ENCODE peak calls at places on chromosomes 2 and 18, in five cellular contexts. One of them, this sample, is unnamed.

GRCh38 chr18:57834616-57835015 is 31.5 kb upstream of the ATP8B1 start:
- DNase-seq in retinal pigment epithelial cell: no peak
- DNase-seq in bronchial epithelial cell: no peak
- DNase-seq in astrocyte of the cerebellum: no peak
- DNase-seq in lower lobe of right lung: no peak
- DNase-seq in this sample: peak; percentile 31

GRCh38 chr2:96533292-96534073 is 3.1 kb upstream of the ARID5A start:
- DNase-seq in astrocyte of the cerebellum: no peak
- DNase-seq in bronchial epithelial cell: peak; percentile 49
- DNase-seq in lower lobe of right lung: peak; percentile 83
- DNase-seq in retinal pigment epithelial cell: no peak
- DNase-seq in this sample: peak; percentile 52

GRCh38 chr2:196591004-196591403 is 48.5 kb upstream of the CCDC150 start:
- DNase-seq in lower lobe of right lung: no peak
- DNase-seq in retinal pigment epithelial cell: no peak
- DNase-seq in astrocyte of the cerebellum: no peak
- DNase-seq in bronchial epithelial cell: no peak
- DNase-seq in this sample: no peak

GRCh38 chr18:46199515-46200147 is 95.4 kb downstream of the HAUS1 start:
- DNase-seq in astrocyte of the cerebellum: peak; percentile 18
- DNase-seq in retinal pigment epithelial cell: peak; percentile 19
- DNase-seq in bronchial epithelial cell: peak; percentile 81
- DNase-seq in lower lobe of right lung: no peak
- DNase-seq in this sample: peak; percentile 13

GRCh38 chr2:235444101-235444597 is 49.7 kb upstream of the AGAP1 start:
- DNase-seq in bronchial epithelial cell: peak; percentile 18
- DNase-seq in retinal pigment epithelial cell: no peak
- DNase-seq in lower lobe of right lung: no peak
- DNase-seq in astrocyte of the cerebellum: no peak
- DNase-seq in this sample: no peak

GRCh38 chr2:68438455-68439303 is 28.4 kb downstream of the FBXO48 start:
- DNase-seq in lower lobe of right lung: no peak
- DNase-seq in retinal pigment epithelial cell: no peak
- DNase-seq in bronchial epithelial cell: no peak
- DNase-seq in astrocyte of the cerebellum: no peak
- DNase-seq in this sample: no peak

GRCh38 chr2:25314514-25315315 is 27.0 kb downstream of the DNMT3A start:
- DNase-seq in bronchial epithelial cell: no peak
- DNase-seq in lower lobe of right lung: peak; percentile 74
- DNase-seq in retinal pigment epithelial cell: no peak
- DNase-seq in astrocyte of the cerebellum: no peak
- DNase-seq in this sample: no peak

GRCh38 chr18:77054288-77054605 is 78.3 kb downstream of the MBP start:
- DNase-seq in retinal pigment epithelial cell: no peak
- DNase-seq in astrocyte of the cerebellum: no peak
- DNase-seq in lower lobe of right lung: no peak
- DNase-seq in bronchial epithelial cell: no peak
- DNase-seq in this sample: no peak

GRCh38 chr2:190748966-190749365 is 100.1 kb downstream of the NAB1 start:
- DNase-seq in retinal pigment epithelial cell: no peak
- DNase-seq in lower lobe of right lung: no peak
- DNase-seq in astrocyte of the cerebellum: no peak
- DNase-seq in bronchial epithelial cell: no peak
- DNase-seq in this sample: no peak

GRCh38 chr2:4516362-4516761 is 813.0 kb downstream of the DCDC2C start:
- DNase-seq in bronchial epithelial cell: no peak
- DNase-seq in retinal pigment epithelial cell: no peak
- DNase-seq in lower lobe of right lung: no peak
- DNase-seq in astrocyte of the cerebellum: no peak
- DNase-seq in this sample: no peak

GRCh38 chr2:160450486-160450885 is 43.1 kb downstream of the RBMS1 start:
- DNase-seq in lower lobe of right lung: no peak
- DNase-seq in retinal pigment epithelial cell: no peak
- DNase-seq in bronchial epithelial cell: no peak
- DNase-seq in astrocyte of the cerebellum: no peak
- DNase-seq in this sample: no peak

GRCh38 chr2:232328038-232328435 is 50.5 kb upstream of the ALPP start:
- DNase-seq in bronchial epithelial cell: no peak
- DNase-seq in astrocyte of the cerebellum: no peak
- DNase-seq in lower lobe of right lung: peak; percentile 6
- DNase-seq in retinal pigment epithelial cell: no peak
- DNase-seq in this sample: no peak

GRCh38 chr18:23056315-23056714 is 79.0 kb upstream of the CABLES1 start:
- DNase-seq in bronchial epithelial cell: no peak
- DNase-seq in astrocyte of the cerebellum: no peak
- DNase-seq in retinal pigment epithelial cell: no peak
- DNase-seq in lower lobe of right lung: no peak
- DNase-seq in this sample: no peak

GRCh38 chr18:23054553-23054952 is 80.7 kb upstream of the CABLES1 start:
- DNase-seq in retinal pigment epithelial cell: no peak
- DNase-seq in astrocyte of the cerebellum: no peak
- DNase-seq in lower lobe of right lung: no peak
- DNase-seq in bronchial epithelial cell: no peak
- DNase-seq in this sample: no peak

GRCh38 chr18:23049698-23050373 is 85.4 kb upstream of the CABLES1 start:
- DNase-seq in astrocyte of the cerebellum: no peak
- DNase-seq in lower lobe of right lung: no peak
- DNase-seq in bronchial epithelial cell: no peak
- DNase-seq in retinal pigment epithelial cell: no peak
- DNase-seq in this sample: no peak

GRCh38 chr18:23057096-23057495 is 78.2 kb upstream of the CABLES1 start:
- DNase-seq in astrocyte of the cerebellum: no peak
- DNase-seq in retinal pigment epithelial cell: no peak
- DNase-seq in bronchial epithelial cell: no peak
- DNase-seq in lower lobe of right lung: no peak
- DNase-seq in this sample: no peak

GRCh38 chr18:23053756-23054457 is 81.4 kb upstream of the CABLES1 start:
- DNase-seq in retinal pigment epithelial cell: peak; percentile 81
- DNase-seq in bronchial epithelial cell: no peak
- DNase-seq in lower lobe of right lung: no peak
- DNase-seq in astrocyte of the cerebellum: peak; percentile 80
- DNase-seq in this sample: no peak
- H3K4me3 ChIP-seq in retinal pigment epithelial cell: no peak overlapping the region
- H3K4me3 ChIP-seq in bronchial epithelial cell: no peak overlapping the region
- H3K4me3 ChIP-seq in lower lobe of right lung: no peak overlapping the region
- H3K4me3 ChIP-seq in astrocyte of the cerebellum: no peak overlapping the region
- H3K4me3 ChIP-seq in this sample: no peak overlapping the region

DNA sequence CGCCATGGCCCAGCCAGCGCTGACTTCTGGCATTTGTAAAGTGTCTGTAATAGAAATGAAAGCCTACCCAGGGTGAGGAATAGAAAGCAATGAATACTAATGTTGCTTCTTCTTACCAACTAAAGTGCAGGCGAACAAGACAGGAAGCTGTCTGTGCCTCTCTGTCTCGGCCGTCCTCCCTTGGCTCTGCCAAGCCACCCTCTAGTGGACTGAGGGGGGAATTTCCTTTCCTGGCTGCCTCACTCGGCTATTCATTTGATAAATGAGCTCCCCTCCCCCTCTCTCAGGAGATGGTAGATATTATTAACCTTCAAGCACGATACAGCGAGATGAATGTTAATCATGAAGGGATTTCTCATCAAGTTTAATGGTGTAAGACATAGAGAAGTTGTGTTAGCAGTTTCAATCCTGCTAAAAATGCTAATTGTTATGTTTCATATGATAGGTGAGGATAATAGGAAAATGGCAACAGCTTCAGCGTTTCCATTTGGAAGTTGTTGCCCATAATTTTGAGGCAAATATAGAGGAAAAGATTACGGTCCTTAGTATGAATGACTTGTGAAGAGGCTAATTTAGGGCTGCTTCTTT is 384.7 kb downstream of the MTX2 start:
- DNase-seq in lower lobe of right lung: no peak
- DNase-seq in astrocyte of the cerebellum: peak; percentile 26
- DNase-seq in bronchial epithelial cell: peak; percentile 68
- DNase-seq in retinal pigment epithelial cell: no peak
- DNase-seq in this sample: peak; percentile 27
- H3K4me3 ChIP-seq in lower lobe of right lung: no peak overlapping the region
- H3K4me3 ChIP-seq in astrocyte of the cerebellum: no peak overlapping the region
- H3K4me3 ChIP-seq in bronchial epithelial cell: no peak overlapping the region
- H3K4me3 ChIP-seq in retinal pigment epithelial cell: no peak overlapping the region
- H3K4me3 ChIP-seq in this sample: no peak overlapping the region

GRCh38 chr2:144583362-144583692 is 63.4 kb upstream of the ZEB2 start:
- DNase-seq in retinal pigment epithelial cell: no peak
- DNase-seq in bronchial epithelial cell: no peak
- DNase-seq in lower lobe of right lung: no peak
- DNase-seq in astrocyte of the cerebellum: no peak
- DNase-seq in this sample: no peak
- H3K4me3 ChIP-seq in retinal pigment epithelial cell: no peak overlapping the region
- H3K4me3 ChIP-seq in bronchial epithelial cell: no peak overlapping the region
- H3K4me3 ChIP-seq in lower lobe of right lung: no peak overlapping the region
- H3K4me3 ChIP-seq in astrocyte of the cerebellum: no peak overlapping the region
- H3K4me3 ChIP-seq in this sample: no peak overlapping the region

GRCh38 chr2:218981390-218982311 is 3.3 kb downstream of the FEV start:
- DNase-seq in lower lobe of right lung: no peak
- DNase-seq in bronchial epithelial cell: peak; percentile 20
- DNase-seq in astrocyte of the cerebellum: no peak
- DNase-seq in retinal pigment epithelial cell: no peak
- DNase-seq in this sample: no peak

GRCh38 chr2:218980800-218981389 is 4.1 kb downstream of the FEV start:
- DNase-seq in retinal pigment epithelial cell: no peak
- DNase-seq in lower lobe of right lung: no peak
- DNase-seq in bronchial epithelial cell: no peak
- DNase-seq in astrocyte of the cerebellum: no peak
- DNase-seq in this sample: no peak

GRCh38 chr2:218982312-218983262 is 2.4 kb downstream of the FEV start:
- DNase-seq in astrocyte of the cerebellum: no peak
- DNase-seq in lower lobe of right lung: no peak
- DNase-seq in bronchial epithelial cell: no peak
- DNase-seq in retinal pigment epithelial cell: no peak
- DNase-seq in this sample: no peak

GRCh38 chr2:218983263-218983970 is 1.6 kb downstream of the FEV start:
- DNase-seq in astrocyte of the cerebellum: no peak
- DNase-seq in retinal pigment epithelial cell: no peak
- DNase-seq in lower lobe of right lung: no peak
- DNase-seq in bronchial epithelial cell: no peak
- DNase-seq in this sample: no peak

GRCh38 chr2:218979846-218980738 is 4.9 kb downstream of the FEV start:
- DNase-seq in bronchial epithelial cell: peak; percentile 62
- DNase-seq in lower lobe of right lung: peak; percentile 86
- DNase-seq in astrocyte of the cerebellum: peak; percentile 24
- DNase-seq in retinal pigment epithelial cell: no peak
- DNase-seq in this sample: no peak
- H3K4me3 ChIP-seq in bronchial epithelial cell: no peak overlapping the region
- H3K4me3 ChIP-seq in lower lobe of right lung: peak overlapping the region; percentile 18
- H3K4me3 ChIP-seq in astrocyte of the cerebellum: no peak overlapping the region
- H3K4me3 ChIP-seq in retinal pigment epithelial cell: peak overlapping the region; percentile 20
- H3K4me3 ChIP-seq in this sample: peak overlapping the region; percentile 20

GRCh38 chr18:59265246-59266018 is 7.8 kb downstream of the RAX start:
- DNase-seq in astrocyte of the cerebellum: no peak
- DNase-seq in bronchial epithelial cell: no peak
- DNase-seq in retinal pigment epithelial cell: no peak
- DNase-seq in lower lobe of right lung: no peak
- DNase-seq in this sample: no peak
- H3K4me3 ChIP-seq in astrocyte of the cerebellum: peak overlapping the region; percentile 9
- H3K4me3 ChIP-seq in bronchial epithelial cell: no peak overlapping the region
- H3K4me3 ChIP-seq in retinal pigment epithelial cell: peak overlapping the region; percentile 53
- H3K4me3 ChIP-seq in lower lobe of right lung: peak overlapping the region; percentile 42
- H3K4me3 ChIP-seq in this sample: peak overlapping the region; percentile 25

GRCh38 chr2:86441392-86441788 is 219 bp downstream of the KDM3A start:
- DNase-seq in lower lobe of right lung: no peak
- DNase-seq in retinal pigment epithelial cell: no peak
- DNase-seq in bronchial epithelial cell: no peak
- DNase-seq in astrocyte of the cerebellum: no peak
- DNase-seq in this sample: no peak

GRCh38 chr2:86440631-86441391 is at the start of gene KDM3A:
- DNase-seq in bronchial epithelial cell: peak; percentile 94
- DNase-seq in lower lobe of right lung: peak; percentile 99
- DNase-seq in retinal pigment epithelial cell: peak; percentile 98
- DNase-seq in astrocyte of the cerebellum: peak; percentile 99
- DNase-seq in this sample: peak; percentile 99

GRCh38 chr2:86443601-86444000 is 2.4 kb downstream of the KDM3A start:
- DNase-seq in bronchial epithelial cell: no peak
- DNase-seq in astrocyte of the cerebellum: peak; percentile 34
- DNase-seq in retinal pigment epithelial cell: no peak
- DNase-seq in lower lobe of right lung: no peak
- DNase-seq in this sample: no peak

GRCh38 chr2:86442642-86443005 is 1.5 kb downstream of the KDM3A start:
- DNase-seq in astrocyte of the cerebellum: peak; percentile 76
- DNase-seq in bronchial epithelial cell: peak; percentile 93
- DNase-seq in lower lobe of right lung: peak; percentile 80
- DNase-seq in retinal pigment epithelial cell: peak; percentile 81
- DNase-seq in this sample: peak; percentile 83

DNA sequence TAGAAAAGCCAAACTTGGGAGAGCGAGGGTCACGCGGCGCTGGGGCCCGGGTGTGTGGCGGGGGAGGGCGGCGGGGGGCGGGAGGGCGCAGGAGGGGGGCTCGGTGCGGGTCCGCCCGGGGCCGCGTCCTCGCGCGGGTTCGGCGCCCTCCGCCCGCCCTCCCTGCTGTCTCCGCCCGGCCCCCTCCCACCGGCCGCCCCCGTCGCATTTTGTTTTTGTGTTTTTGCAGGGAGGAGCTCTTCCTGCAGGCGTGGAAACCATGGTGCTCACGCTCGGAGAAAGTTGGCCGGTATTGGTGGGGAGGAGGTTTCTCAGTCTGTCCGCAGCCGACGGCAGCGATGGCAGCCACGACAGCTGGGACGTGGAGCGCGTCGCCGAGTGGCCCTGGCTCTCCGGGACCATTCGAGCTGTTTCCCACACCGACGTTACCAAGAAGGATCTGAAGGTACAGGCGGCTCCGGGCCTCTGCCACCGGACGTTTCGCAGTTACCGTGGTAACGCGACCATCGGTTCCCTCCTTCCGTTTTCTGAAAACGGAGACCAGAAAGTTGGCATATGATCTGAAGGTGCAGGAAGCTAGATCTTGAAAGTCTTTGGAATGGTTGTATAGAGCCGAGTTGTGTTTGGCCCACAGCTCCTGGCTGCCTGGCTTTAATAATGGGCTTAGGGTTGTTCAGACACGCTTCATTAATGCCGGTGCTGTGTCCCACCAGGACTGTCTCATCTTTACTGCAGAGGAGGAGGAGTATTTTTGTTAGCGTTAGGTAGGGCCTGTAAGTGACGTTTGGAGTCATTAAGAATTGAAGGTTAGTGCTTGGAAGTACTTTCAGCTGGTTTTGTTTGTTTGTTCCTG is 844 bp downstream of the KDM3A start:
- DNase-seq in lower lobe of right lung: peak; percentile 76
- DNase-seq in retinal pigment epithelial cell: no peak
- DNase-seq in astrocyte of the cerebellum: no peak
- DNase-seq in bronchial epithelial cell: peak; percentile 34
- DNase-seq in this sample: peak; percentile 22
- H3K4me3 ChIP-seq in lower lobe of right lung: peak overlapping the region; percentile 86
- H3K4me3 ChIP-seq in retinal pigment epithelial cell: peak overlapping the region; percentile 83
- H3K4me3 ChIP-seq in astrocyte of the cerebellum: peak overlapping the region; percentile 80
- H3K4me3 ChIP-seq in bronchial epithelial cell: peak overlapping the region; percentile 57
- H3K4me3 ChIP-seq in this sample: peak overlapping the region; percentile 77

GRCh38 chr2:99180755-99181647 is at the start of the genes MITD1 and MRPL30:
- DNase-seq in retinal pigment epithelial cell: peak; percentile 89
- DNase-seq in lower lobe of right lung: peak; percentile 92
- DNase-seq in bronchial epithelial cell: peak; percentile 93
- DNase-seq in astrocyte of the cerebellum: peak; percentile 93
- DNase-seq in this sample: peak; percentile 83
- H3K4me3 ChIP-seq in retinal pigment epithelial cell: peak within 1 kb of the TSS; percentile 93
- H3K4me3 ChIP-seq in lower lobe of right lung: peak within 1 kb of the TSS; percentile 87
- H3K4me3 ChIP-seq in bronchial epithelial cell: peak within 1 kb of the TSS; percentile 84
- H3K4me3 ChIP-seq in astrocyte of the cerebellum: peak within 1 kb of the TSS; percentile 69
- H3K4me3 ChIP-seq in this sample: peak within 1 kb of the TSS; percentile 63

This sample was measured in skeletal muscle cell.